ENCODE peak calls at places on chromosomes 11 and 22, in five cellular contexts. One of them, this sample, is unnamed.

GRCh38 chr11:117993988-117994741 is 8.0 kb downstream of the IL10RA start:
- ATAC-seq in GM12878: no peak
- ATAC-seq in HepG2: no peak
- ATAC-seq in upper lobe of left lung: no peak
- ATAC-seq in K562: peak; percentile 66
- ATAC-seq in this sample: peak; percentile 64

GRCh38 chr22:21052715-21053459 is 7.1 kb downstream of the LRRC74B start:
- ATAC-seq in K562: no peak
- ATAC-seq in upper lobe of left lung: no peak
- ATAC-seq in GM12878: no peak
- ATAC-seq in HepG2: no peak
- ATAC-seq in this sample: no peak

GRCh38 chr11:65274734-65275682 is 13.2 kb downstream of the POLA2 start:
- ATAC-seq in HepG2: peak; percentile 92
- ATAC-seq in GM12878: peak; percentile 89
- ATAC-seq in upper lobe of left lung: peak; percentile 88
- ATAC-seq in K562: peak; percentile 97
- ATAC-seq in this sample: peak; percentile 92

GRCh38 chr11:45355706-45356041 is 69.5 kb upstream of the SYT13 start:
- ATAC-seq in GM12878: no peak
- ATAC-seq in HepG2: no peak
- ATAC-seq in K562: no peak
- ATAC-seq in upper lobe of left lung: no peak
- ATAC-seq in this sample: no peak

GRCh38 chr22:47381240-47381639 is 618.8 kb downstream of the TBC1D22A start:
- ATAC-seq in GM12878: no peak
- ATAC-seq in HepG2: no peak
- ATAC-seq in upper lobe of left lung: no peak
- ATAC-seq in K562: no peak
- ATAC-seq in this sample: no peak

GRCh38 chr11:123976770-123977560 is 616 bp downstream of the OR10S1 start:
- ATAC-seq in upper lobe of left lung: peak; percentile 49
- ATAC-seq in GM12878: no peak
- ATAC-seq in K562: peak; percentile 75
- ATAC-seq in HepG2: no peak
- ATAC-seq in this sample: no peak

GRCh38 chr22:40671369-40671768 is 7.9 kb upstream of the MCHR1 start:
- ATAC-seq in GM12878: no peak
- ATAC-seq in K562: no peak
- ATAC-seq in HepG2: no peak
- ATAC-seq in upper lobe of left lung: no peak
- ATAC-seq in this sample: no peak

GRCh38 chr11:47514825-47515647 is 37.9 kb downstream of the CELF1 start:
- ATAC-seq in upper lobe of left lung: peak; percentile 44
- ATAC-seq in HepG2: no peak
- ATAC-seq in K562: peak; percentile 63
- ATAC-seq in GM12878: peak; percentile 69
- ATAC-seq in this sample: peak; percentile 42

GRCh38 chr22:20588843-20589581 is 81.6 kb downstream of the MED15 start:
- ATAC-seq in HepG2: peak; percentile 2
- ATAC-seq in K562: no peak
- ATAC-seq in GM12878: no peak
- ATAC-seq in upper lobe of left lung: no peak
- ATAC-seq in this sample: no peak

GRCh38 chr11:26079966-26080365 is 252.0 kb upstream of the ANO3 start:
- ATAC-seq in upper lobe of left lung: no peak
- ATAC-seq in K562: no peak
- ATAC-seq in GM12878: no peak
- ATAC-seq in HepG2: no peak
- ATAC-seq in this sample: no peak

GRCh38 chr11:26073646-26074045 is 258.3 kb upstream of the ANO3 start:
- ATAC-seq in K562: no peak
- ATAC-seq in upper lobe of left lung: no peak
- ATAC-seq in HepG2: no peak
- ATAC-seq in GM12878: no peak
- ATAC-seq in this sample: no peak

GRCh38 chr11:26072612-26073011 is 259.3 kb upstream of the ANO3 start:
- ATAC-seq in upper lobe of left lung: no peak
- ATAC-seq in GM12878: no peak
- ATAC-seq in K562: no peak
- ATAC-seq in HepG2: no peak
- ATAC-seq in this sample: no peak

GRCh38 chr11:26076591-26076990 is 255.3 kb upstream of the ANO3 start:
- ATAC-seq in GM12878: no peak
- ATAC-seq in upper lobe of left lung: no peak
- ATAC-seq in K562: no peak
- ATAC-seq in HepG2: no peak
- ATAC-seq in this sample: no peak

DNA sequence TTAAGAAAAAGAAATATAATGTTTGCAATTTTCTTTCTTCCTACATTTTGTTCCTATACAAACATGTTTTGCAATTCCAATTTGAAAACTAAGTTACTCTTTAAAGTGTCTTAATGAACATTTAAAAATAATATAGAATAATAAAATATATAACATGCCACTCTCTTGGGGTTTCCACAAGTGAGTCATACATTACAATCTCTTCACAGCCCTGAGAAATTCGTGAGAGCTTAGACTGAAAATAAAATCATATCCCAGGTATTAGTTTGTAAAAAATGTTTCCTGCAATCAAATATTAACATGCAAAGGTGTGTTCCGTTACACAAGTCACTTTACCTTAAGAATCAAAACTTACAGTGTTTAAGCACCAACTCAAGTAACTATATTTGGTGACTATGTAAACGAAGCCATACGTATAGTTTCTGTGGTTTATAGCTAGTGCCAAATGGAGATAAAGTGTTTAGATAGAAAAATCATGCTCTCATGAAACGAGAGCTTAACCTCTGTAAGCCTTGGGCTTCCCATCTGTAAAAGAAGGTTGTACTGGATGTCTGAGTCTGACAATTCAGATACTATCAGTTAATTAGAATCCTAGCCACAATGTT is 253.6 kb upstream of the ANO3 start:
- ATAC-seq in HepG2: no peak
- ATAC-seq in GM12878: peak; percentile 53
- ATAC-seq in K562: no peak
- ATAC-seq in upper lobe of left lung: no peak
- ATAC-seq in this sample: no peak
- TF ChIP-seq CTCF in HepG2: no peak
- TF ChIP-seq CTCF in GM12878: no peak
- TF ChIP-seq CTCF in K562: no peak
- TF ChIP-seq CTCF in upper lobe of left lung: no peak
- TF ChIP-seq CTCF in this sample: no peak

DNA sequence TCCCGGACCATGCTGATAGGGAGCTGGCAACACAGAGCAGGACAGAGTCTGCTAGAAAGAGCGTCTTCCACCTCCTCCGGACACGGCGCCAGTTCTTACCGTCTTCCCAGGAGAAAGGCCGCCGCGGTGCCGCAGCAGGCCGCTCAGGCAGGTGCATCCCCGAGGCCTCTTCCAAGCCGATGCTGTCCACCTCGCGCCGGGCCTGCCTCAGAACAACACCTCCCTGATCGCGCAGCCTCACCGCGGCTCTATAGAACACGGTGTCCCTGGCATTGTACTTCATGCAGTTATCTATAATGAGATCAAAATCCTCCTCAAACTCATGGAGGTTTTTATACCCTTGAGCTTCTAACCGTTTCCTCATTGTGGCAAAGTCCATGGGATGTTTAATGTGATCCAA is 30.0 kb downstream of the BRD1 start:
- ATAC-seq in HepG2: no peak
- ATAC-seq in GM12878: no peak
- ATAC-seq in upper lobe of left lung: no peak
- ATAC-seq in K562: no peak
- ATAC-seq in this sample: no peak
- TF ChIP-seq POLR2AphosphoS5 in HepG2: no peak
- TF ChIP-seq POLR2AphosphoS5 in GM12878: no peak
- TF ChIP-seq POLR2AphosphoS5 in upper lobe of left lung: no peak
- TF ChIP-seq POLR2AphosphoS5 in K562: no peak
- TF ChIP-seq POLR2AphosphoS5 in this sample: no peak

GRCh38 chr11:132310390-132311375 is 940.3 kb downstream of the NTM start:
- ATAC-seq in HepG2: no peak
- ATAC-seq in GM12878: peak; percentile 66
- ATAC-seq in K562: no peak
- ATAC-seq in upper lobe of left lung: no peak
- ATAC-seq in this sample: no peak
- TF ChIP-seq EP300 in HepG2: no peak
- TF ChIP-seq EP300 in GM12878: no peak
- TF ChIP-seq EP300 in K562: no peak
- TF ChIP-seq EP300 in upper lobe of left lung: no peak
- TF ChIP-seq EP300 in this sample: no peak

GRCh38 chr11:61575886-61576516 is 4.9 kb downstream of the SYT7 start:
- ATAC-seq in upper lobe of left lung: no peak
- ATAC-seq in GM12878: no peak
- ATAC-seq in HepG2: no peak
- ATAC-seq in K562: no peak
- ATAC-seq in this sample: no peak

GRCh38 chr11:61579398-61580291 is 1.2 kb downstream of the SYT7 start:
- ATAC-seq in K562: no peak
- ATAC-seq in GM12878: no peak
- ATAC-seq in upper lobe of left lung: no peak
- ATAC-seq in HepG2: no peak
- ATAC-seq in this sample: no peak

GRCh38 chr11:61580292-61580888 is 486 bp downstream of the SYT7 start:
- ATAC-seq in K562: peak; percentile 15
- ATAC-seq in HepG2: peak; percentile 6
- ATAC-seq in upper lobe of left lung: no peak
- ATAC-seq in GM12878: no peak
- ATAC-seq in this sample: peak; percentile 1

GRCh38 chr11:61578819-61579218 is 2.1 kb downstream of the SYT7 start:
- ATAC-seq in GM12878: no peak
- ATAC-seq in HepG2: no peak
- ATAC-seq in K562: no peak
- ATAC-seq in upper lobe of left lung: no peak
- ATAC-seq in this sample: no peak

GRCh38 chr11:61577383-61578118 is 3.3 kb downstream of the SYT7 start:
- ATAC-seq in upper lobe of left lung: no peak
- ATAC-seq in K562: peak; percentile 67
- ATAC-seq in HepG2: peak; percentile 90
- ATAC-seq in GM12878: no peak
- ATAC-seq in this sample: no peak
- TF ChIP-seq CTCF in upper lobe of left lung: no peak
- TF ChIP-seq CTCF in K562: peak; percentile 60
- TF ChIP-seq CTCF in HepG2: peak; percentile 99
- TF ChIP-seq CTCF in GM12878: no peak
- TF ChIP-seq CTCF in this sample: no peak

GRCh38 chr11:17992916-17993315 is 19.9 kb downstream of the SERGEF start:
- ATAC-seq in HepG2: no peak
- ATAC-seq in GM12878: no peak
- ATAC-seq in K562: no peak
- ATAC-seq in upper lobe of left lung: no peak
- ATAC-seq in this sample: no peak
- TF ChIP-seq POLR2AphosphoS5 in HepG2: no peak
- TF ChIP-seq POLR2AphosphoS5 in GM12878: no peak
- TF ChIP-seq POLR2AphosphoS5 in K562: no peak
- TF ChIP-seq POLR2AphosphoS5 in upper lobe of left lung: no peak
- TF ChIP-seq POLR2AphosphoS5 in this sample: no peak

GRCh38 chr11:38416141-38416540 is 1818.1 kb upstream of the RAG2 start:
- ATAC-seq in GM12878: no peak
- ATAC-seq in K562: no peak
- ATAC-seq in HepG2: no peak
- ATAC-seq in upper lobe of left lung: no peak
- ATAC-seq in this sample: no peak
- TF ChIP-seq EP300 in GM12878: no peak
- TF ChIP-seq EP300 in K562: no peak
- TF ChIP-seq EP300 in HepG2: no peak
- TF ChIP-seq EP300 in upper lobe of left lung: no peak
- TF ChIP-seq EP300 in this sample: no peak